ENCODE peak calls at places on chromosomes 4 and X, in ten cellular contexts. One of them, this sample, is unnamed.

GRCh38 chr4:106056914-106057313 is 161.6 kb downstream of the NPNT start:
- DNase-seq in heart right ventricle: no peak
- DNase-seq in stimulated activated CD4-positive, alpha-beta T cell treated with anti-CD3 and anti-CD28 coated beads, Interleukin-4, amount 100 ng/mL, for 48 hours: no peak
- DNase-seq in GM23248: no peak
- DNase-seq in heart left ventricle: no peak
- DNase-seq in amniotic stem cell: no peak
- DNase-seq in nephron progenitor cell: no peak
- DNase-seq in SK-N-DZ: no peak
- DNase-seq in sciatic nerve: no peak
- DNase-seq in NCI-H1092: no peak
- DNase-seq in this sample: no peak

GRCh38 chr4:8409271-8410065 is 31.1 kb downstream of the ACOX3 start:
- DNase-seq in heart right ventricle: peak; percentile 47
- DNase-seq in stimulated activated CD4-positive, alpha-beta T cell treated with anti-CD3 and anti-CD28 coated beads, Interleukin-4, amount 100 ng/mL, for 48 hours: no peak
- DNase-seq in GM23248: peak; percentile 48
- DNase-seq in heart left ventricle: peak; percentile 63
- DNase-seq in amniotic stem cell: no peak
- DNase-seq in nephron progenitor cell: peak; percentile 35
- DNase-seq in SK-N-DZ: no peak
- DNase-seq in sciatic nerve: peak; percentile 74
- DNase-seq in NCI-H1092: no peak
- DNase-seq in this sample: peak; percentile 51

GRCh38 chr4:38804654-38805295 is at the start of gene TLR1:
- DNase-seq in heart right ventricle: peak; percentile 19
- DNase-seq in stimulated activated CD4-positive, alpha-beta T cell treated with anti-CD3 and anti-CD28 coated beads, Interleukin-4, amount 100 ng/mL, for 48 hours: no peak
- DNase-seq in GM23248: peak; percentile 56
- DNase-seq in heart left ventricle: no peak
- DNase-seq in amniotic stem cell: peak; percentile 25
- DNase-seq in nephron progenitor cell: no peak
- DNase-seq in SK-N-DZ: peak; percentile 13
- DNase-seq in sciatic nerve: no peak
- DNase-seq in NCI-H1092: no peak
- DNase-seq in this sample: no peak

GRCh38 chr4:95091272-95091671 is 333.5 kb downstream of the BMPR1B start:
- DNase-seq in heart right ventricle: no peak
- DNase-seq in stimulated activated CD4-positive, alpha-beta T cell treated with anti-CD3 and anti-CD28 coated beads, Interleukin-4, amount 100 ng/mL, for 48 hours: no peak
- DNase-seq in GM23248: peak; percentile 3
- DNase-seq in heart left ventricle: no peak
- DNase-seq in amniotic stem cell: no peak
- DNase-seq in nephron progenitor cell: no peak
- DNase-seq in SK-N-DZ: no peak
- DNase-seq in sciatic nerve: no peak
- DNase-seq in NCI-H1092: no peak
- DNase-seq in this sample: no peak

GRCh38 chr4:54540931-54541330 is 116.8 kb upstream of the KIT start:
- DNase-seq in heart right ventricle: no peak
- DNase-seq in stimulated activated CD4-positive, alpha-beta T cell treated with anti-CD3 and anti-CD28 coated beads, Interleukin-4, amount 100 ng/mL, for 48 hours: no peak
- DNase-seq in GM23248: no peak
- DNase-seq in heart left ventricle: no peak
- DNase-seq in amniotic stem cell: no peak
- DNase-seq in nephron progenitor cell: no peak
- DNase-seq in SK-N-DZ: no peak
- DNase-seq in sciatic nerve: no peak
- DNase-seq in NCI-H1092: no peak
- DNase-seq in this sample: no peak

GRCh38 chr4:8860892-8861575 is 10.6 kb downstream of the HMX1 start:
- DNase-seq in heart right ventricle: no peak
- DNase-seq in stimulated activated CD4-positive, alpha-beta T cell treated with anti-CD3 and anti-CD28 coated beads, Interleukin-4, amount 100 ng/mL, for 48 hours: no peak
- DNase-seq in GM23248: no peak
- DNase-seq in heart left ventricle: no peak
- DNase-seq in amniotic stem cell: no peak
- DNase-seq in nephron progenitor cell: no peak
- DNase-seq in SK-N-DZ: no peak
- DNase-seq in sciatic nerve: no peak
- DNase-seq in NCI-H1092: no peak
- DNase-seq in this sample: no peak

GRCh38 chrX:22135994-22136684 is 104.0 kb downstream of the PHEX start:
- DNase-seq in heart right ventricle: peak; percentile 5
- DNase-seq in stimulated activated CD4-positive, alpha-beta T cell treated with anti-CD3 and anti-CD28 coated beads, Interleukin-4, amount 100 ng/mL, for 48 hours: no peak
- DNase-seq in GM23248: peak; percentile 84
- DNase-seq in heart left ventricle: no peak
- DNase-seq in amniotic stem cell: peak; percentile 14
- DNase-seq in nephron progenitor cell: peak; percentile 38
- DNase-seq in SK-N-DZ: peak; percentile 59
- DNase-seq in sciatic nerve: no peak
- DNase-seq in NCI-H1092: peak; percentile 47
- DNase-seq in this sample: no peak

GRCh38 chr4:36208884-36209473 is 35.3 kb downstream of the ARAP2 start:
- DNase-seq in heart right ventricle: no peak
- DNase-seq in stimulated activated CD4-positive, alpha-beta T cell treated with anti-CD3 and anti-CD28 coated beads, Interleukin-4, amount 100 ng/mL, for 48 hours: no peak
- DNase-seq in GM23248: no peak
- DNase-seq in heart left ventricle: no peak
- DNase-seq in amniotic stem cell: no peak
- DNase-seq in nephron progenitor cell: no peak
- DNase-seq in SK-N-DZ: no peak
- DNase-seq in sciatic nerve: no peak
- DNase-seq in NCI-H1092: no peak
- DNase-seq in this sample: peak; percentile 10

GRCh38 chrX:40729923-40730584 is 5.3 kb downstream of the MED14 start:
- DNase-seq in heart right ventricle: no peak
- DNase-seq in stimulated activated CD4-positive, alpha-beta T cell treated with anti-CD3 and anti-CD28 coated beads, Interleukin-4, amount 100 ng/mL, for 48 hours: no peak
- DNase-seq in GM23248: no peak
- DNase-seq in heart left ventricle: no peak
- DNase-seq in amniotic stem cell: no peak
- DNase-seq in nephron progenitor cell: no peak
- DNase-seq in SK-N-DZ: no peak
- DNase-seq in sciatic nerve: no peak
- DNase-seq in NCI-H1092: no peak
- DNase-seq in this sample: no peak

GRCh38 chr4:153255233-153255632 is 51.0 kb downstream of the TRIM2 start:
- DNase-seq in heart right ventricle: no peak
- DNase-seq in stimulated activated CD4-positive, alpha-beta T cell treated with anti-CD3 and anti-CD28 coated beads, Interleukin-4, amount 100 ng/mL, for 48 hours: no peak
- DNase-seq in GM23248: no peak
- DNase-seq in heart left ventricle: no peak
- DNase-seq in amniotic stem cell: no peak
- DNase-seq in nephron progenitor cell: no peak
- DNase-seq in SK-N-DZ: no peak
- DNase-seq in sciatic nerve: no peak
- DNase-seq in NCI-H1092: no peak
- DNase-seq in this sample: no peak

GRCh38 chrX:119606508-119607389 is 525 bp upstream of the NKRF start:
- DNase-seq in heart right ventricle: no peak
- DNase-seq in stimulated activated CD4-positive, alpha-beta T cell treated with anti-CD3 and anti-CD28 coated beads, Interleukin-4, amount 100 ng/mL, for 48 hours: no peak
- DNase-seq in GM23248: peak; percentile 63
- DNase-seq in heart left ventricle: no peak
- DNase-seq in amniotic stem cell: no peak
- DNase-seq in nephron progenitor cell: no peak
- DNase-seq in SK-N-DZ: no peak
- DNase-seq in sciatic nerve: no peak
- DNase-seq in NCI-H1092: no peak
- DNase-seq in this sample: no peak

This sample was measured in activated T-helper 1 cell treated with anti-CD3 and anti-CD28 coated beads, Interleukin-12 subunit alpha, Interleukin-12 subunit beta, Interleukin-2, Interleukin-4 antibody, amounts not matched to agents 30 ng/mL and 10 ng/mL and 1 ng/mL, durations not matched to agents 14 hours and 24 hours and 36 hours.